ENCODE peak calls at places on chromosomes 13 and 19, in eight cellular contexts. P is endothelial cell of umbilical vein, C is HL-60, D is breast epithelium, Q is spleen, B is esophagus muscularis mucosa, O is GM23338, S is transverse colon. V is an unnamed sample.

GRCh38 chr13:47158583-47158982 is 261.7 kb upstream of the HTR2A start:
- DNase-seq in P (no peak), C (no peak), D (no peak), Q (no peak), B (no peak), O (no peak), S (no peak), V (no peak)

GRCh38 chr19:52516191-52516590 is 11.3 kb upstream of the ZNF808 start:
- DNase-seq in P (no peak), C (no peak), D (no peak), Q (no peak), B (no peak), O (peak; percentile 36), S (no peak), V (no peak)

GRCh38 chr13:66048888-66049287 is 1181.2 kb downstream of the PCDH9 start:
- DNase-seq in P (no peak), C (no peak), D (no peak), Q (no peak), B (no peak), O (no peak), S (no peak), V (no peak)

GRCh38 chr13:67238277-67238859 is 8.2 kb upstream of the PCDH9 start:
- DNase-seq in P (peak; percentile 48), C (no peak), D (no peak), Q (no peak), B (no peak), O (peak; percentile 24), S (no peak), V (no peak)

GRCh38 chr13:76638160-76638559 is 248.0 kb downstream of the KCTD12 start:
- DNase-seq in P (no peak), C (no peak), D (no peak), Q (no peak), B (no peak), O (no peak), S (no peak), V (no peak)

GRCh38 chr13:105996391-105997028 is 539.0 kb downstream of the EFNB2 start:
- DNase-seq in P (no peak), C (no peak), D (no peak), Q (no peak), B (no peak), O (no peak), S (no peak), V (no peak)

GRCh38 chr13:75787249-75787940 is 151.3 kb downstream of the LMO7 start:
- DNase-seq in P (no peak), C (no peak), D (no peak), Q (no peak), B (no peak), O (no peak), S (no peak), V (no peak)

GRCh38 chr13:35826626-35827254 is 304.4 kb downstream of the DCLK1 start:
- DNase-seq in P (no peak), C (peak; percentile 15), D (no peak), Q (no peak), B (no peak), O (peak; percentile 51), S (no peak), V (no peak)

GRCh38 chr19:55165952-55166529 is 372 bp downstream of the DNAAF3 start:
- DNase-seq in P (peak; percentile 66), C (peak; percentile 80), D (peak; percentile 32), Q (peak; percentile 79), B (no peak), O (peak; percentile 98), S (peak; percentile 68), V (no peak)

GRCh38 chr13:113759525-113760137 is 605 bp downstream of the TMEM255B start:
- DNase-seq in P (peak; percentile 84), C (no peak), D (no peak), Q (peak; percentile 81), B (no peak), O (peak; percentile 31), S (no peak), V (no peak)

GRCh38 chr13:76522083-76522755 is 364.0 kb downstream of the KCTD12 start:
- DNase-seq in P (no peak), C (no peak), D (no peak), Q (peak; percentile 32), B (no peak), O (peak; percentile 49), S (no peak), V (no peak)

GRCh38 chr13:41196011-41196410 is 1.6 kb upstream of the KBTBD7 start:
- DNase-seq in P (no peak), C (no peak), D (no peak), Q (no peak), B (no peak), O (no peak), S (no peak), V (no peak)

GRCh38 chr13:105894711-105895110 is 640.8 kb downstream of the EFNB2 start:
- DNase-seq in P (no peak), C (no peak), D (no peak), Q (no peak), B (no peak), O (no peak), S (no peak), V (no peak)

GRCh38 chr19:2079076-2079864 is 16.9 kb downstream of the MOB3A start:
- DNase-seq in P (no peak), C (no peak), D (no peak), Q (no peak), B (no peak), O (no peak), S (no peak), V (no peak)

GRCh38 chr19:8386990-8387389 is 3.2 kb upstream of the RAB11B start:
- DNase-seq in P (no peak), C (no peak), D (no peak), Q (no peak), B (no peak), O (no peak), S (no peak), V (no peak)

GRCh38 chr19:2690856-2691255 is 11.6 kb downstream of the GNG7 start:
- DNase-seq in P (no peak), C (no peak), D (no peak), Q (no peak), B (no peak), O (no peak), S (no peak), V (no peak)

GRCh38 chr19:34644991-34645461 is 31.9 kb downstream of the SCGB2B2 start:
- DNase-seq in P (no peak), C (no peak), D (no peak), Q (no peak), B (no peak), O (no peak), S (no peak), V (no peak)

GRCh38 chr19:49642488-49643035 is 553 bp downstream of the SCAF1 start:
- DNase-seq in P (no peak), C (no peak), D (no peak), Q (no peak), B (no peak), O (peak; percentile 54), S (no peak), V (no peak)

GRCh38 chr19:34317311-34317927 is 47.6 kb upstream of the GPI start:
- DNase-seq in P (peak; percentile 46), C (no peak), D (no peak), Q (no peak), B (no peak), O (no peak), S (peak; percentile 28), V (no peak)

GRCh38 chr19:18387395-18387794 is 1.4 kb downstream of the GDF15 start:
- DNase-seq in P (no peak), C (no peak), D (no peak), Q (no peak), B (no peak), O (no peak), S (no peak), V (no peak)

GRCh38 chr19:18385359-18385674 is 641 bp upstream of the GDF15 start:
- DNase-seq in P (no peak), C (no peak), D (no peak), Q (no peak), B (no peak), O (no peak), S (no peak), V (no peak)

GRCh38 chr19:18386543-18387251 is 739 bp downstream of the GDF15 start:
- DNase-seq in P (no peak), C (no peak), D (no peak), Q (no peak), B (no peak), O (no peak), S (peak; percentile 57), V (no peak)

GRCh38 chr19:18384775-18385174 is 1.2 kb upstream of the GDF15 start:
- DNase-seq in P (no peak), C (no peak), D (no peak), Q (no peak), B (no peak), O (no peak), S (no peak), V (no peak)

GRCh38 chr19:18385675-18386542 is at the start of gene GDF15:
- DNase-seq in P (peak; percentile 97), C (no peak), D (no peak), Q (peak; percentile 76), B (peak; percentile 94), O (peak; percentile 89), S (peak; percentile 96), V (no peak)
- TF ChIP-seq POLR2AphosphoS5 in P (peak; percentile 100), C (no peak), D (peak; percentile 20), Q (peak; percentile 79), B (peak; percentile 47), O (peak; percentile 81), S (peak; percentile 99), V (no peak)

GRCh38 chr13:39037410-39037879 is 444 bp downstream of the PROSER1 start:
- DNase-seq in P (no peak), C (no peak), D (peak; percentile 23), Q (no peak), B (no peak), O (no peak), S (no peak), V (no peak)
- TF ChIP-seq POLR2AphosphoS5 in P (no peak), C (no peak), D (no peak), Q (no peak), B (no peak), O (no peak), S (no peak), V (no peak)

GRCh38 chr13:39876258-39876657 is 220.8 kb downstream of the COG6 start:
- DNase-seq in P (peak; percentile 90), C (no peak), D (no peak), Q (no peak), B (no peak), O (no peak), S (no peak), V (no peak)

GRCh38 chr13:39875583-39875982 is 220.1 kb downstream of the COG6 start:
- DNase-seq in P (peak; percentile 98), C (no peak), D (no peak), Q (no peak), B (no peak), O (no peak), S (no peak), V (no peak)

GRCh38 chr13:39877134-39877533 is 221.7 kb downstream of the COG6 start:
- DNase-seq in P (peak; percentile 69), C (no peak), D (no peak), Q (no peak), B (no peak), O (no peak), S (no peak), V (no peak)

GRCh38 chr13:39875111-39875510 is 219.6 kb downstream of the COG6 start:
- DNase-seq in P (no peak), C (no peak), D (no peak), Q (no peak), B (no peak), O (no peak), S (no peak), V (no peak)

GRCh38 chr13:39874331-39875055 is 219.0 kb downstream of the COG6 start:
- DNase-seq in P (peak; percentile 62), C (no peak), D (no peak), Q (no peak), B (no peak), O (no peak), S (no peak), V (no peak)
- TF ChIP-seq POLR2AphosphoS5 in P (no peak), C (no peak), D (no peak), Q (no peak), B (no peak), O (no peak), S (no peak), V (no peak)

GRCh38 chr19:58474997-58475713 is 997 bp upstream of the ZNF446 start:
- DNase-seq in P (no peak), C (no peak), D (no peak), Q (no peak), B (no peak), O (no peak), S (no peak), V (no peak)
- TF ChIP-seq POLR2AphosphoS5 in P (no peak), C (no peak), D (no peak), Q (no peak), B (no peak), O (no peak), S (no peak), V (no peak)